ENCODE peak calls at places on chromosomes 13 and 19, in six cellular contexts. One of them, this sample, is unnamed.

GRCh38 chr19:16095071-16095571 is 16.6 kb upstream of the RAB8A start:
- DNase-seq in heart left ventricle: peak; percentile 57
- DNase-seq in kidney: peak; percentile 88
- DNase-seq in progenitor cell of endocrine pancreas: no peak
- DNase-seq in T-helper 1 cell: no peak
- DNase-seq in fibroblast of pulmonary artery: no peak
- DNase-seq in this sample: peak; percentile 36

GRCh38 chr19:30394481-30395151 is 22.4 kb downstream of the ZNF536 start:
- DNase-seq in heart left ventricle: no peak
- DNase-seq in kidney: no peak
- DNase-seq in progenitor cell of endocrine pancreas: no peak
- DNase-seq in T-helper 1 cell: no peak
- DNase-seq in fibroblast of pulmonary artery: no peak
- DNase-seq in this sample: no peak

GRCh38 chr13:37295046-37295445 is 189.6 kb upstream of the CSNK1A1L start:
- DNase-seq in heart left ventricle: peak; percentile 73
- DNase-seq in kidney: no peak
- DNase-seq in progenitor cell of endocrine pancreas: no peak
- DNase-seq in T-helper 1 cell: no peak
- DNase-seq in fibroblast of pulmonary artery: peak; percentile 67
- DNase-seq in this sample: no peak

GRCh38 chr13:21240586-21240985 is 64.1 kb downstream of the MRPL57 start:
- DNase-seq in heart left ventricle: no peak
- DNase-seq in kidney: no peak
- DNase-seq in progenitor cell of endocrine pancreas: no peak
- DNase-seq in T-helper 1 cell: no peak
- DNase-seq in fibroblast of pulmonary artery: peak; percentile 51
- DNase-seq in this sample: no peak

GRCh38 chr13:31045621-31046081 is 113.2 kb downstream of the TEX26 start:
- DNase-seq in heart left ventricle: peak; percentile 75
- DNase-seq in kidney: peak; percentile 92
- DNase-seq in progenitor cell of endocrine pancreas: no peak
- DNase-seq in T-helper 1 cell: no peak
- DNase-seq in fibroblast of pulmonary artery: peak; percentile 96
- DNase-seq in this sample: peak; percentile 59

GRCh38 chr19:29753190-29753933 is 38.3 kb upstream of the C19orf12 start:
- DNase-seq in heart left ventricle: no peak
- DNase-seq in kidney: no peak
- DNase-seq in progenitor cell of endocrine pancreas: no peak
- DNase-seq in T-helper 1 cell: no peak
- DNase-seq in fibroblast of pulmonary artery: no peak
- DNase-seq in this sample: no peak

GRCh38 chr19:50314724-50315700 is 14.2 kb downstream of the KCNC3 start:
- DNase-seq in heart left ventricle: no peak
- DNase-seq in kidney: peak; percentile 64
- DNase-seq in progenitor cell of endocrine pancreas: no peak
- DNase-seq in T-helper 1 cell: no peak
- DNase-seq in fibroblast of pulmonary artery: no peak
- DNase-seq in this sample: no peak

GRCh38 chr13:112254900-112255299 is 121.3 kb upstream of the SPACA7 start:
- DNase-seq in heart left ventricle: no peak
- DNase-seq in kidney: no peak
- DNase-seq in progenitor cell of endocrine pancreas: no peak
- DNase-seq in T-helper 1 cell: no peak
- DNase-seq in fibroblast of pulmonary artery: no peak
- DNase-seq in this sample: no peak

GRCh38 chr13:114090476-114090875 is 41.9 kb downstream of the RASA3 start:
- DNase-seq in heart left ventricle: peak; percentile 11
- DNase-seq in kidney: no peak
- DNase-seq in progenitor cell of endocrine pancreas: no peak
- DNase-seq in T-helper 1 cell: no peak
- DNase-seq in fibroblast of pulmonary artery: no peak
- DNase-seq in this sample: no peak

GRCh38 chr19:55082023-55082851 is 6.6 kb downstream of the EPS8L1 start:
- DNase-seq in heart left ventricle: peak; percentile 64
- DNase-seq in kidney: no peak
- DNase-seq in progenitor cell of endocrine pancreas: no peak
- DNase-seq in T-helper 1 cell: no peak
- DNase-seq in fibroblast of pulmonary artery: peak; percentile 58
- DNase-seq in this sample: no peak

GRCh38 chr19:45099465-45100201 is 6.7 kb downstream of the PPP1R37 start:
- DNase-seq in heart left ventricle: peak; percentile 51
- DNase-seq in kidney: no peak
- DNase-seq in progenitor cell of endocrine pancreas: no peak
- DNase-seq in T-helper 1 cell: no peak
- DNase-seq in fibroblast of pulmonary artery: no peak
- DNase-seq in this sample: no peak

GRCh38 chr19:49666120-49666444 is 349 bp downstream of the BCL2L12 start:
- DNase-seq in heart left ventricle: no peak
- DNase-seq in kidney: no peak
- DNase-seq in progenitor cell of endocrine pancreas: no peak
- DNase-seq in T-helper 1 cell: no peak
- DNase-seq in fibroblast of pulmonary artery: no peak
- DNase-seq in this sample: no peak

GRCh38 chr19:7454998-7455397 is 33.8 kb downstream of the PEX11G start:
- DNase-seq in heart left ventricle: no peak
- DNase-seq in kidney: no peak
- DNase-seq in progenitor cell of endocrine pancreas: no peak
- DNase-seq in T-helper 1 cell: no peak
- DNase-seq in fibroblast of pulmonary artery: no peak
- DNase-seq in this sample: no peak